ENCODE peak calls at places on chromosomes 11 and 22, in four cellular contexts. W is Karpas-422; B is activated naive CD4-positive, alpha-beta T cell; P is transverse colon. U is an unnamed sample.

GRCh38 chr11:66850235-66850587 is 6.7 kb upstream of the LRFN4 start:
- DNase-seq in W (no peak), B (no peak), P (no peak), U (no peak)

GRCh38 chr11:27039873-27040272 is 742 bp upstream of the BBOX1 start:
- DNase-seq in W (no peak), B (no peak), P (no peak), U (no peak)

GRCh38 chr11:2212411-2213251 is 41.0 kb upstream of the TH start:
- DNase-seq in W (no peak), B (no peak), P (no peak), U (peak)

GRCh38 chr11:11748706-11749365 is 92.9 kb upstream of the USP47 start:
- DNase-seq in W (no peak), B (no peak), P (no peak), U (no peak)

GRCh38 chr22:48088226-48088625 is 1325.8 kb downstream of the TBC1D22A start:
- DNase-seq in W (peak), B (no peak), P (no peak), U (no peak)

GRCh38 chr11:67304511-67305113 is 1.3 kb downstream of the SSH3 start:
- DNase-seq in W (no peak), B (no peak), P (peak), U (peak)

GRCh38 chr11:77039491-77040400 is 5.5 kb downstream of the B3GNT6 start:
- DNase-seq in W (no peak), B (no peak), P (peak), U (peak)

GRCh38 chr11:108965602-108966001 is 300.7 kb downstream of the DDX10 start:
- DNase-seq in W (no peak), B (no peak), P (no peak), U (no peak)

U was measured in colonic mucosa.